ENCODE peak calls at places on chromosomes 3 and 15, in four cellular contexts. D is cardiac fibroblast, T is AML-193, C is NCI-H1436. F is an unnamed sample.
A peak's percentile ranks its signal among the peaks of the same experiment; 100 is the strongest.

GRCh38 chr3:132432639-132433038 is 15.3 kb downstream of the DNAJC13 start:
- DNase-seq in D (peak; percentile 67), T (peak; percentile 36), C (no peak), F (no peak)

GRCh38 chr3:41405466-41405865 is 206.2 kb downstream of the CTNNB1 start:
- DNase-seq in T (no peak), C (no peak), D (peak; percentile 5), F (no peak)

GRCh38 chr15:101022306-101022705 is 103.1 kb downstream of the LRRK1 start:
- DNase-seq in D (no peak), C (no peak), T (no peak), F (no peak)

GRCh38 chr3:197960694-197961581 is 921 bp downstream of the LMLN start:
- DNase-seq in C (no peak), T (no peak), D (peak; percentile 23), F (no peak)

GRCh38 chr15:90160781-90161727 is 40.1 kb upstream of the SEMA4B start:
- DNase-seq in D (no peak), T (no peak), C (no peak), F (no peak)

GRCh38 chr3:197203714-197204146 is 94.7 kb downstream of the DLG1 start:
- DNase-seq in C (no peak), T (no peak), D (no peak), F (no peak)

GRCh38 chr3:139564290-139564861 is 24.8 kb upstream of the RBP1 start:
- DNase-seq in D (peak; percentile 13), C (no peak), T (peak; percentile 31), F (no peak)

GRCh38 chr15:31472636-31473383 is 146.2 kb downstream of the KLF13 start:
- DNase-seq in D (peak; percentile 53), C (no peak), T (no peak), F (peak; percentile 33)

GRCh38 chr3:50237133-50237651 is 1.2 kb downstream of the GNAI2 start:
- DNase-seq in D (peak; percentile 70), T (peak; percentile 43), C (no peak), F (no peak)

GRCh38 chr3:130811552-130811951 is 64.9 kb upstream of the PIK3R4 start:
- DNase-seq in C (peak; percentile 88), D (no peak), T (no peak), F (no peak)

GRCh38 chr3:179482857-179483256 is 31.6 kb upstream of the GNB4 start:
- DNase-seq in D (no peak), C (no peak), T (no peak), F (no peak)

GRCh38 chr15:47542312-47543094 is 174.8 kb upstream of the SEMA6D start:
- DNase-seq in T (no peak), C (no peak), D (no peak), F (no peak)

GRCh38 chr3:9703736-9704342 is at the start of gene CPNE9:
- DNase-seq in D (no peak), C (no peak), T (no peak), F (no peak)

GRCh38 chr15:65903296-65904073 is 34.2 kb downstream of the RAB11A start:
- DNase-seq in T (no peak), D (peak; percentile 57), C (no peak), F (no peak)

GRCh38 chr15:42737529-42738328 is 801 bp upstream of the CDAN1 start:
- DNase-seq in T (peak; percentile 49), D (peak; percentile 12), C (peak; percentile 10), F (no peak)

GRCh38 chr15:40906101-40906946 is 12.1 kb downstream of the VPS18 start:
- DNase-seq in C (peak; percentile 84), T (peak; percentile 44), D (peak; percentile 97), F (peak; percentile 77)

F was measured in stimulated activated naive B cell treated with anti-CD40 and anti-IgM and Interleukin-4, amounts not matched to agents 10 μg/mL and 1 μg/mL and 100 μg/mL, for 72 hours.